ENCODE peak calls at places on chromosome 7, in seven cellular contexts. One of them, this sample, is unnamed.
A peak's percentile ranks its signal among the peaks of the same experiment; 100 is the strongest.

GRCh38 chr7:103993551-103993950 is 4.1 kb upstream of the RELN start:
- DNase-seq in mesendoderm: no peak
- DNase-seq in M059J: peak; percentile 30
- DNase-seq in uterus: no peak
- DNase-seq in AG08395: no peak
- DNase-seq in activated effector memory CD4-positive, alpha-beta T cell treated with anti-CD3 and anti-CD28 coated beads, Interleukin-2, amount 50 U/mL, for 16 hours: no peak
- DNase-seq in lung: no peak
- DNase-seq in this sample: peak; percentile 32

GRCh38 chr7:150404785-150405583 is 25.9 kb downstream of the ZNF775 start:
- DNase-seq in uterus: peak; percentile 89
- DNase-seq in AG08395: peak; percentile 93
- DNase-seq in M059J: peak; percentile 74
- DNase-seq in lung: peak; percentile 88
- DNase-seq in activated effector memory CD4-positive, alpha-beta T cell treated with anti-CD3 and anti-CD28 coated beads, Interleukin-2, amount 50 U/mL, for 16 hours: peak; percentile 91
- DNase-seq in mesendoderm: peak; percentile 91
- DNase-seq in this sample: peak; percentile 85

GRCh38 chr7:150993511-150993910 is 2.7 kb downstream of the NOS3 start:
- DNase-seq in AG08395: no peak
- DNase-seq in lung: no peak
- DNase-seq in activated effector memory CD4-positive, alpha-beta T cell treated with anti-CD3 and anti-CD28 coated beads, Interleukin-2, amount 50 U/mL, for 16 hours: no peak
- DNase-seq in mesendoderm: no peak
- DNase-seq in M059J: no peak
- DNase-seq in uterus: peak; percentile 71
- DNase-seq in this sample: no peak

GRCh38 chr7:157404845-157405481 is 68.2 kb downstream of the DNAJB6 start:
- DNase-seq in mesendoderm: no peak
- DNase-seq in uterus: peak; percentile 74
- DNase-seq in lung: no peak
- DNase-seq in M059J: peak; percentile 99
- DNase-seq in activated effector memory CD4-positive, alpha-beta T cell treated with anti-CD3 and anti-CD28 coated beads, Interleukin-2, amount 50 U/mL, for 16 hours: peak; percentile 73
- DNase-seq in AG08395: peak; percentile 88
- DNase-seq in this sample: peak; percentile 98

GRCh38 chr7:47465191-47465590 is 116.7 kb downstream of the TNS3 start:
- DNase-seq in mesendoderm: peak; percentile 70
- DNase-seq in uterus: no peak
- DNase-seq in AG08395: no peak
- DNase-seq in lung: no peak
- DNase-seq in M059J: no peak
- DNase-seq in activated effector memory CD4-positive, alpha-beta T cell treated with anti-CD3 and anti-CD28 coated beads, Interleukin-2, amount 50 U/mL, for 16 hours: no peak
- DNase-seq in this sample: peak; percentile 32

GRCh38 chr7:5692112-5692844 is 89.2 kb downstream of the RNF216 start:
- DNase-seq in mesendoderm: no peak
- DNase-seq in uterus: peak; percentile 93
- DNase-seq in lung: peak; percentile 47
- DNase-seq in M059J: peak; percentile 96
- DNase-seq in activated effector memory CD4-positive, alpha-beta T cell treated with anti-CD3 and anti-CD28 coated beads, Interleukin-2, amount 50 U/mL, for 16 hours: peak; percentile 62
- DNase-seq in AG08395: peak; percentile 87
- DNase-seq in this sample: peak; percentile 99

GRCh38 chr7:92633211-92633906 is 43.2 kb upstream of the FAM133B start:
- DNase-seq in uterus: peak; percentile 25
- DNase-seq in mesendoderm: peak; percentile 74
- DNase-seq in lung: no peak
- DNase-seq in activated effector memory CD4-positive, alpha-beta T cell treated with anti-CD3 and anti-CD28 coated beads, Interleukin-2, amount 50 U/mL, for 16 hours: no peak
- DNase-seq in M059J: peak; percentile 99
- DNase-seq in AG08395: peak; percentile 70
- DNase-seq in this sample: peak; percentile 93

GRCh38 chr7:47936323-47936722 is 11.9 kb downstream of the PKD1L1 start:
- DNase-seq in mesendoderm: no peak
- DNase-seq in activated effector memory CD4-positive, alpha-beta T cell treated with anti-CD3 and anti-CD28 coated beads, Interleukin-2, amount 50 U/mL, for 16 hours: no peak
- DNase-seq in M059J: no peak
- DNase-seq in lung: no peak
- DNase-seq in AG08395: no peak
- DNase-seq in uterus: no peak
- DNase-seq in this sample: no peak

GRCh38 chr7:142000244-142000643 is 4.6 kb downstream of the MGAM start:
- DNase-seq in mesendoderm: no peak
- DNase-seq in activated effector memory CD4-positive, alpha-beta T cell treated with anti-CD3 and anti-CD28 coated beads, Interleukin-2, amount 50 U/mL, for 16 hours: no peak
- DNase-seq in M059J: peak; percentile 46
- DNase-seq in lung: no peak
- DNase-seq in uterus: no peak
- DNase-seq in AG08395: no peak
- DNase-seq in this sample: no peak

GRCh38 chr7:16471933-16472332 is 6.4 kb upstream of the SOSTDC1 start:
- DNase-seq in lung: no peak
- DNase-seq in M059J: no peak
- DNase-seq in uterus: no peak
- DNase-seq in AG08395: no peak
- DNase-seq in activated effector memory CD4-positive, alpha-beta T cell treated with anti-CD3 and anti-CD28 coated beads, Interleukin-2, amount 50 U/mL, for 16 hours: no peak
- DNase-seq in mesendoderm: no peak
- DNase-seq in this sample: no peak

This sample was measured in EH.